ENCODE peak calls at places on chromosome 21, in six cellular contexts. M is transverse colon, U is dermis blood vessel endothelial cell, Z is NCI-H1105, A is glutamatergic neuron, Q is HT-29. B is an unnamed sample.

GRCh38 chr21:34996304-34997081 is 52.6 kb downstream of the RUNX1 start:
- DNase-seq in M (no peak), U (no peak), Z (no peak), A (no peak), Q (no peak), B (no peak)

GRCh38 chr21:24204641-24205040 is 1402.6 kb downstream of the MRPL39 start:
- DNase-seq in M (no peak), U (no peak), Z (no peak), A (no peak), Q (no peak), B (no peak)

GRCh38 chr21:26795866-26796329 is 49.3 kb downstream of the ADAMTS1 start:
- DNase-seq in M (peak), U (no peak), Z (no peak), A (no peak), Q (peak), B (peak)

GRCh38 chr21:41961282-41961701 is 7.5 kb upstream of the C2CD2 start:
- DNase-seq in M (no peak), U (peak), Z (no peak), A (no peak), Q (no peak), B (no peak)

GRCh38 chr21:35933466-35933865 is 126.9 kb downstream of the SETD4 start:
- DNase-seq in M (peak), U (peak), Z (no peak), A (no peak), Q (no peak), B (peak)

GRCh38 chr21:36917487-36918158 is 48.8 kb downstream of the HLCS start:
- DNase-seq in M (no peak), U (peak), Z (no peak), A (peak), Q (peak), B (peak)

GRCh38 chr21:45532826-45533730 is 9.2 kb downstream of the SLC19A1 start:
- DNase-seq in M (peak), U (no peak), Z (no peak), A (peak), Q (no peak), B (no peak)

GRCh38 chr21:42463861-42464515 is 32.0 kb downstream of the RSPH1 start:
- DNase-seq in M (peak), U (peak), Z (peak), A (no peak), Q (peak), B (peak)

GRCh38 chr21:17491716-17492414 is 21.0 kb upstream of the CXADR start:
- DNase-seq in M (no peak), U (peak), Z (no peak), A (no peak), Q (no peak), B (no peak)